ENCODE peak calls at places on chromosomes 7 and 10, in eight cellular contexts. F is nephron progenitor cell, J is fibroblast of pulmonary artery, V is IMR-90, E is HFF-Myc, U is neural progenitor cell, Q is BE2C, Z is ovary. W is an unnamed sample.

GRCh38 chr7:90625562-90625961 is 29.4 kb downstream of the CDK14 start:
- DNase-seq in F (no peak), J (peak; percentile 93), V (peak; percentile 42), E (no peak), U (peak; percentile 80), Q (peak; percentile 40), Z (peak; percentile 74), W (peak; percentile 10)

GRCh38 chr7:2048006-2048405 is 184.7 kb downstream of the MAD1L1 start:
- DNase-seq in F (no peak), J (no peak), V (no peak), E (no peak), U (no peak), Q (peak; percentile 2), Z (no peak), W (no peak)

GRCh38 chr10:98170249-98171117 is 36.0 kb downstream of the R3HCC1L start:
- DNase-seq in F (peak; percentile 49), J (peak; percentile 70), V (peak; percentile 60), E (peak; percentile 33), U (peak; percentile 67), Q (peak; percentile 61), Z (peak; percentile 35), W (peak; percentile 25)

GRCh38 chr10:110668443-110668842 is 24.3 kb downstream of the RBM20 start:
- DNase-seq in F (no peak), J (no peak), V (no peak), E (no peak), U (no peak), Q (no peak), Z (no peak), W (no peak)

GRCh38 chr10:28800144-28800543 is 122.8 kb downstream of the BAMBI start:
- DNase-seq in F (no peak), J (no peak), V (peak; percentile 38), E (peak; percentile 17), U (no peak), Q (no peak), Z (no peak), W (no peak)

GRCh38 chr7:140585333-140585732 is 55.3 kb downstream of the DENND2A start:
- DNase-seq in F (no peak), J (no peak), V (no peak), E (no peak), U (no peak), Q (no peak), Z (no peak), W (no peak)

GRCh38 chr10:95711492-95711891 is 17.8 kb upstream of the TCTN3 start:
- DNase-seq in F (no peak), J (no peak), V (no peak), E (no peak), U (no peak), Q (no peak), Z (no peak), W (no peak)

GRCh38 chr7:142091957-142092356 is 19.6 kb upstream of the MGAM2 start:
- DNase-seq in F (no peak), J (no peak), V (no peak), E (no peak), U (no peak), Q (no peak), Z (no peak), W (no peak)

GRCh38 chr7:100132697-100133137 is 6.0 kb downstream of the MBLAC1 start:
- DNase-seq in F (peak; percentile 70), J (peak; percentile 76), V (peak; percentile 66), E (peak; percentile 40), U (peak; percentile 85), Q (peak; percentile 81), Z (no peak), W (peak; percentile 88)

GRCh38 chr7:64799-65430 is 127.5 kb upstream of the FAM20C start:
- DNase-seq in F (no peak), J (no peak), V (no peak), E (no peak), U (no peak), Q (no peak), Z (no peak), W (peak; percentile 48)

GRCh38 chr10:28684986-28685580 is 7.8 kb downstream of the BAMBI start:
- DNase-seq in F (no peak), J (no peak), V (no peak), E (no peak), U (no peak), Q (no peak), Z (no peak), W (no peak)

GRCh38 chr10:451021-451471 is 238.4 kb downstream of the DIP2C start:
- DNase-seq in F (no peak), J (no peak), V (no peak), E (no peak), U (no peak), Q (no peak), Z (no peak), W (no peak)

DNA sequence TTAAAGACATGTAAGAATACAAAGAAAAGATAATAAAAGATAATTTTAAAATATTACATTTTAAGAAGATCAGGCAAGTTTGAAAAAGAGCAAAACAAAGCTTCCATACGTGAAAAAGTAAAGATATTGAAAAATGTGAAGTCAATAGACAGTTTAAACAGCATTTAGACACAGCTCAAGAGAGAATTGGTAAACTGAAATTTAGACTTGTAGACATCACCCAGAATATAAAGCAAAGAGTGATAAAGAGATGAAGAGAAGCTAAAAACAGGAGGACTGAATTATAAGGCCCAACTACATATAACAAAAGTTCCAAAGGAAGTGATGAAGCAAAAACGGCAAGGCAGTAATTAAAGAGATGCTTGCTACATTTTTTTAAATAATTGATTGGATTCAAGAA is 13.8 kb downstream of the ADAM12 start:
- DNase-seq in F (no peak), J (no peak), V (no peak), E (no peak), U (no peak), Q (no peak), Z (no peak), W (no peak)
- TF ChIP-seq CTCF in F (no peak), J (no peak), V (no peak), E (no peak), U (no peak), Q (no peak), Z (no peak), W (no peak)

GRCh38 chr7:30396379-30396778 is 82.2 kb downstream of the NOD1 start:
- DNase-seq in F (no peak), J (peak; percentile 12), V (no peak), E (no peak), U (no peak), Q (no peak), Z (no peak), W (no peak)
- TF ChIP-seq CTCF in F (no peak), J (peak; percentile 25), V (no peak), E (peak; percentile 19), U (peak; percentile 33), Q (peak; percentile 51), Z (no peak), W (peak; percentile 20)

GRCh38 chr7:111638048-111638447 is 75.8 kb upstream of the IMMP2L start:
- DNase-seq in F (no peak), J (peak; percentile 23), V (no peak), E (no peak), U (no peak), Q (no peak), Z (no peak), W (peak; percentile 49)
- TF ChIP-seq CTCF in F (no peak), J (no peak), V (no peak), E (no peak), U (no peak), Q (no peak), Z (no peak), W (no peak)

GRCh38 chr10:44464503-44464902 is 79.6 kb upstream of the CXCL12 start:
- DNase-seq in F (no peak), J (no peak), V (no peak), E (no peak), U (no peak), Q (no peak), Z (no peak), W (no peak)
- TF ChIP-seq CTCF in F (peak; percentile 7), J (peak; percentile 8), V (no peak), E (peak; percentile 27), U (peak; percentile 25), Q (peak; percentile 2), Z (no peak), W (no peak)

GRCh38 chr10:51048792-51049191 is 25.5 kb upstream of the PRKG1 start:
- DNase-seq in F (no peak), J (no peak), V (no peak), E (no peak), U (no peak), Q (no peak), Z (no peak), W (no peak)

GRCh38 chr10:51052152-51052551 is 22.1 kb upstream of the PRKG1 start:
- DNase-seq in F (no peak), J (no peak), V (no peak), E (no peak), U (no peak), Q (no peak), Z (no peak), W (no peak)

GRCh38 chr10:51046668-51047067 is 27.6 kb upstream of the PRKG1 start:
- DNase-seq in F (no peak), J (no peak), V (no peak), E (no peak), U (no peak), Q (no peak), Z (no peak), W (no peak)

DNA sequence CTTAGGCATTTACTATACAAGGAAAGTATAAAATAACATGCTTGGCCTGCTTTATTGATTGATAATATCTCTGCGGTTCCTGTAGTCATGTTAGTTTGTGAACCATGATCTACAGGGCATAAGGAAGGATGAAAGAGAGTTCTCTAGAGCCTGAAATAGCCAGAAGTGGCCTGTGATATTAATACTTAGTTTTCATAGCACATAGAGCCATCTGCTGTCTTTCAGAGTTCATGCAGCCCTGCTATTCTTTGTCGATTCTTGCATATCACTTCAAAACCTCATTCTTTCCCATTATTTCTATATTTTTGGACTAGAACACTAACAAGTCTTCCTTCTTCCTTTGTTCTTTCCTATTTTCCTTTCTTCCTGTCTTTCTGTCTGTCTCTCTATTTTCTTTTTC is 26.4 kb upstream of the PRKG1 start:
- DNase-seq in F (no peak), J (peak; percentile 28), V (no peak), E (no peak), U (no peak), Q (no peak), Z (no peak), W (no peak)
- TF ChIP-seq CTCF in F (no peak), J (peak; percentile 22), V (no peak), E (no peak), U (no peak), Q (no peak), Z (no peak), W (no peak)

GRCh38 chr10:43223056-43223455 is 43.8 kb downstream of the RASGEF1A start:
- DNase-seq in F (no peak), J (no peak), V (no peak), E (no peak), U (no peak), Q (no peak), Z (no peak), W (no peak)

GRCh38 chr10:43222296-43222695 is 44.6 kb downstream of the RASGEF1A start:
- DNase-seq in F (no peak), J (no peak), V (no peak), E (no peak), U (no peak), Q (peak; percentile 2), Z (peak; percentile 4), W (no peak)

GRCh38 chr10:43220971-43221418 is 45.9 kb downstream of the RASGEF1A start:
- DNase-seq in F (no peak), J (no peak), V (no peak), E (no peak), U (no peak), Q (no peak), Z (no peak), W (no peak)

GRCh38 chr10:43219848-43220247 is 47.0 kb downstream of the RASGEF1A start:
- DNase-seq in F (no peak), J (no peak), V (no peak), E (no peak), U (no peak), Q (no peak), Z (no peak), W (no peak)

GRCh38 chr10:43221419-43222293 is 45.2 kb downstream of the RASGEF1A start:
- DNase-seq in F (peak; percentile 49), J (no peak), V (no peak), E (no peak), U (peak; percentile 66), Q (peak; percentile 16), Z (peak; percentile 5), W (no peak)
- TF ChIP-seq CTCF in F (peak; percentile 28), J (peak; percentile 15), V (no peak), E (peak; percentile 16), U (peak; percentile 49), Q (peak; percentile 15), Z (no peak), W (no peak)